ENCODE peak calls at places on chromosome 6, in five cellular contexts. K is stomach, A is PC-9, V is mesenchymal stem cell, S is H7. G is an unnamed sample.

GRCh38 chr6:142871910-142872331 is 73.1 kb downstream of the HIVEP2 start:
- DNase-seq in K (no peak), A (no peak), V (peak; percentile 94), S (no peak), G (peak; percentile 93)

GRCh38 chr6:37006793-37007339 is 1.4 kb downstream of the FGD2 start:
- DNase-seq in K (no peak), A (no peak), V (peak; percentile 27), S (no peak), G (no peak)

GRCh38 chr6:499617-500016 is 108.1 kb downstream of the IRF4 start:
- DNase-seq in K (no peak), A (no peak), V (peak; percentile 11), S (no peak), G (peak; percentile 18)

GRCh38 chr6:167141667-167142432 is 15.9 kb downstream of the GPR31 start:
- DNase-seq in K (peak; percentile 65), A (peak; percentile 22), V (peak; percentile 1), S (peak; percentile 92), G (peak; percentile 44)

GRCh38 chr6:138240476-138241245 is 22.4 kb upstream of the PBOV1 start:
- DNase-seq in K (no peak), A (no peak), V (peak; percentile 39), S (no peak), G (peak; percentile 57)

GRCh38 chr6:3229566-3230274 is 2.3 kb upstream of the TUBB2B start:
- DNase-seq in K (no peak), A (no peak), V (no peak), S (peak; percentile 71), G (no peak)

GRCh38 chr6:90375681-90376439 is 79.2 kb upstream of the BACH2 start:
- DNase-seq in K (no peak), A (no peak), V (peak; percentile 76), S (no peak), G (peak; percentile 65)

GRCh38 chr6:18400831-18401446 is 13.8 kb downstream of the RNF144B start:
- DNase-seq in K (no peak), A (no peak), V (peak; percentile 29), S (no peak), G (peak; percentile 44)

GRCh38 chr6:134740473-134741192 is 209.3 kb downstream of the ALDH8A1 start:
- DNase-seq in K (no peak), A (no peak), V (peak; percentile 33), S (no peak), G (peak; percentile 80)

GRCh38 chr6:106136172-106136571 is 50.0 kb downstream of the PRDM1 start:
- DNase-seq in K (no peak), A (no peak), V (no peak), S (no peak), G (no peak)

GRCh38 chr6:56624046-56624727 is 18.5 kb downstream of the DST start:
- DNase-seq in K (no peak), A (no peak), V (no peak), S (no peak), G (no peak)

GRCh38 chr6:3304500-3305215 is 45.9 kb downstream of the PSMG4 start:
- DNase-seq in K (no peak), A (no peak), V (no peak), S (no peak), G (no peak)

GRCh38 chr6:36970892-36971842 is 14.8 kb downstream of the MTCH1 start:
- DNase-seq in K (no peak), A (no peak), V (no peak), S (no peak), G (no peak)

GRCh38 chr6:111482236-111482958 is 621 bp downstream of the REV3L start:
- DNase-seq in K (peak; percentile 56), A (peak; percentile 44), V (peak; percentile 71), S (peak; percentile 30), G (peak; percentile 24)

GRCh38 chr6:167405778-167406532 is 81.1 kb downstream of the TTLL2 start:
- DNase-seq in K (no peak), A (no peak), V (no peak), S (no peak), G (no peak)

GRCh38 chr6:52361347-52361944 is 505 bp upstream of the PAQR8 start:
- DNase-seq in K (no peak), A (no peak), V (peak; percentile 70), S (peak; percentile 30), G (peak; percentile 30)

GRCh38 chr6:75503291-75503690 is 9.7 kb upstream of the FILIP1 start:
- DNase-seq in K (no peak), A (no peak), V (peak; percentile 41), S (no peak), G (peak; percentile 82)

GRCh38 chr6:14288910-14289309 is 171.3 kb downstream of the CD83 start:
- DNase-seq in K (no peak), A (no peak), V (no peak), S (no peak), G (no peak)

GRCh38 chr6:144263786-144264185 is 21.3 kb upstream of the UTRN start:
- DNase-seq in K (no peak), A (no peak), V (no peak), S (no peak), G (peak; percentile 33)

GRCh38 chr6:144264270-144265060 is 20.7 kb upstream of the UTRN start:
- DNase-seq in K (no peak), A (peak; percentile 82), V (peak; percentile 89), S (no peak), G (peak; percentile 94)

GRCh38 chr6:144265061-144265357 is 20.1 kb upstream of the UTRN start:
- DNase-seq in K (no peak), A (no peak), V (peak; percentile 30), S (no peak), G (peak; percentile 68)

GRCh38 chr6:144265390-144265789 is 19.7 kb upstream of the UTRN start:
- DNase-seq in K (no peak), A (peak; percentile 44), V (peak; percentile 76), S (peak; percentile 79), G (peak; percentile 82)

GRCh38 chr6:144266091-144266649 is 19.0 kb upstream of the UTRN start:
- DNase-seq in K (peak; percentile 29), A (peak; percentile 79), V (peak; percentile 51), S (peak; percentile 74), G (peak; percentile 92)
- H3K4me3 ChIP-seq in K (no peak overlapping the region), A (no peak overlapping the region), V (no peak overlapping the region), S (no peak overlapping the region), G (peak overlapping the region; percentile 29)

GRCh38 chr6:158536891-158537798 is 22.7 kb upstream of the TMEM181 start:
- DNase-seq in K (no peak), A (no peak), V (peak; percentile 36), S (peak; percentile 95), G (no peak)
- H3K4me3 ChIP-seq in K (peak overlapping the region; percentile 46), A (no peak overlapping the region), V (peak overlapping the region; percentile 64), S (peak overlapping the region; percentile 90), G (peak overlapping the region; percentile 57)

GRCh38 chr6:4503700-4504099 is 272.5 kb upstream of the CDYL start:
- DNase-seq in K (no peak), A (no peak), V (no peak), S (no peak), G (no peak)
- H3K4me3 ChIP-seq in K (no peak overlapping the region), A (no peak overlapping the region), V (no peak overlapping the region), S (no peak overlapping the region), G (no peak overlapping the region)

GRCh38 chr6:85866373-85866740 is 223.7 kb upstream of the SYNCRIP start:
- DNase-seq in K (no peak), A (no peak), V (no peak), S (no peak), G (peak; percentile 18)
- H3K4me3 ChIP-seq in K (peak overlapping the region; percentile 39), A (no peak overlapping the region), V (no peak overlapping the region), S (no peak overlapping the region), G (peak overlapping the region; percentile 61)

G was measured in choroid plexus epithelial cell.